ENCODE peak calls at places on chromosomes 2 and 18, in eight cellular contexts. N, A, H, D, T, J, Y and B are unnamed samples.

GRCh38 chr2:160376576-160376975 is 117.0 kb downstream of the RBMS1 start:
- DNase-seq in J (no peak), D (peak; percentile 89), A (peak; percentile 86), T (no peak), Y (peak; percentile 63), H (no peak), N (no peak), B (peak; percentile 71)

GRCh38 chr2:3265981-3266726 is 111.5 kb downstream of the EIPR1 start:
- DNase-seq in T (no peak), A (no peak), D (no peak), J (no peak), N (no peak), Y (no peak), H (no peak), B (no peak)

GRCh38 chr18:36095936-36096519 is 28.7 kb upstream of the RPRD1A start:
- DNase-seq in A (peak; percentile 71), Y (peak; percentile 64), D (peak; percentile 89), H (no peak), J (no peak), T (no peak), N (peak; percentile 24), B (peak; percentile 60)

GRCh38 chr2:238465487-238466241 is 38.9 kb downstream of the ASB1 start:
- DNase-seq in T (no peak), H (no peak), J (no peak), D (no peak), N (no peak), A (no peak), Y (no peak), B (no peak)

GRCh38 chr2:181188605-181189004 is 208.2 kb downstream of the UBE2E3 start:
- DNase-seq in H (no peak), J (no peak), Y (no peak), N (no peak), A (no peak), D (no peak), T (no peak), B (no peak)

GRCh38 chr2:136767030-136767429 is 1.7 kb downstream of the THSD7B start:
- DNase-seq in D (no peak), T (no peak), Y (no peak), H (no peak), J (no peak), N (no peak), A (no peak), B (no peak)

GRCh38 chr2:43075906-43076585 is 150.4 kb downstream of the ZFP36L2 start:
- DNase-seq in J (no peak), Y (peak; percentile 78), A (peak; percentile 88), T (peak; percentile 12), H (no peak), N (no peak), D (peak; percentile 78), B (peak; percentile 94)

GRCh38 chr2:236661762-236662110 is 92.1 kb downstream of the ACKR3 start:
- DNase-seq in J (no peak), H (no peak), Y (peak; percentile 25), T (no peak), N (no peak), A (no peak), D (peak; percentile 35), B (no peak)

GRCh38 chr2:101064868-101065549 is 62.9 kb downstream of the RPL31 start:
- DNase-seq in N (peak; percentile 27), J (no peak), Y (peak; percentile 76), T (no peak), D (peak; percentile 62), H (no peak), A (peak; percentile 15), B (peak; percentile 77)

GRCh38 chr18:8153887-8154583 is 455.2 kb upstream of the RAB12 start:
- DNase-seq in D (no peak), A (peak; percentile 76), T (no peak), H (no peak), N (no peak), J (no peak), Y (no peak), B (peak; percentile 74)

GRCh38 chr2:1660656-1661650 is 83.4 kb downstream of the PXDN start:
- DNase-seq in A (no peak), T (no peak), H (no peak), D (no peak), J (no peak), N (no peak), Y (no peak), B (no peak)

GRCh38 chr18:46034230-46034629 is 37.8 kb downstream of the PSTPIP2 start:
- DNase-seq in J (no peak), T (no peak), D (peak; percentile 74), N (no peak), H (no peak), Y (no peak), A (peak; percentile 50), B (no peak)

GRCh38 chr2:8535821-8536685 is 145.8 kb upstream of the ID2 start:
- DNase-seq in N (no peak), D (peak; percentile 15), H (no peak), A (no peak), T (peak; percentile 23), J (no peak), Y (no peak), B (no peak)

GRCh38 chr2:223537100-223537499 is 65.1 kb downstream of the SCG2 start:
- DNase-seq in N (no peak), D (no peak), T (no peak), A (no peak), J (no peak), H (no peak), Y (no peak), B (no peak)

GRCh38 chr2:24365826-24366225 is 5.5 kb upstream of the ITSN2 start:
- DNase-seq in D (no peak), A (no peak), Y (no peak), J (no peak), N (no peak), T (no peak), H (no peak), B (no peak)

GRCh38 chr2:7881038-7881437 is 800.8 kb upstream of the ID2 start:
- DNase-seq in D (no peak), Y (no peak), H (no peak), N (no peak), A (no peak), J (no peak), T (no peak), B (no peak)

GRCh38 chr2:240981273-240981672 is 17.1 kb upstream of the SNED1 start:
- DNase-seq in Y (no peak), N (no peak), J (no peak), D (no peak), T (no peak), H (no peak), A (peak; percentile 23), B (no peak)

GRCh38 chr2:64538764-64539433 is 14.8 kb downstream of the AFTPH start:
- DNase-seq in J (no peak), Y (no peak), N (no peak), D (no peak), H (no peak), A (peak; percentile 60), T (no peak), B (no peak)

GRCh38 chr2:151334082-151334815 is 23.1 kb upstream of the TNFAIP6 start:
- DNase-seq in Y (peak; percentile 77), J (no peak), H (no peak), A (peak; percentile 90), D (peak; percentile 95), T (no peak), N (peak; percentile 60), B (peak; percentile 87)

GRCh38 chr18:2894131-2894840 is 47.5 kb downstream of the EMILIN2 start:
- DNase-seq in J (no peak), H (no peak), D (no peak), N (no peak), A (no peak), Y (no peak), T (peak; percentile 86), B (no peak)

GRCh38 chr18:37502036-37502435 is 63.6 kb downstream of the CELF4 start:
- DNase-seq in D (no peak), T (no peak), A (no peak), N (no peak), Y (no peak), H (no peak), J (no peak), B (no peak)

GRCh38 chr18:58221060-58221725 is 177.2 kb downstream of the NEDD4L start:
- DNase-seq in T (peak; percentile 82), D (peak; percentile 48), H (no peak), J (no peak), A (peak; percentile 94), Y (peak; percentile 93), N (peak; percentile 75), B (peak; percentile 96)

GRCh38 chr2:84906108-84906899 is 848 bp downstream of the TMSB10 start:
- DNase-seq in J (peak; percentile 41), N (no peak), Y (no peak), A (no peak), D (no peak), H (no peak), T (no peak), B (no peak)

GRCh38 chr2:51921076-51921475 is 889.1 kb upstream of the NRXN1 start:
- DNase-seq in D (no peak), A (no peak), N (no peak), J (no peak), T (no peak), Y (no peak), H (no peak), B (no peak)

GRCh38 chr2:43300781-43301586 is 74.6 kb upstream of the ZFP36L2 start:
- DNase-seq in J (no peak), D (no peak), T (no peak), N (no peak), Y (peak; percentile 41), A (no peak), H (no peak), B (peak; percentile 8)

GRCh38 chr2:46229134-46230063 is 67.8 kb upstream of the EPAS1 start:
- DNase-seq in D (peak; percentile 45), Y (no peak), H (no peak), A (peak; percentile 54), J (no peak), N (no peak), T (no peak), B (peak; percentile 50)